ENCODE peak calls at places on chromosomes 11 and 22, in ten cellular contexts. W is NCI-H1092 treated with DMSO at 0.1 percent for 48 hours; J is T-cell; P is NCI-H510A treated with DMSO at 0.1 percent for 48 hours; F is sigmoid colon; X is NCI-H1436; C is stimulated activated CD8-positive, alpha-beta memory T cell treated with anti-CD3 and anti-CD28 coated beads, Interleukin-7, amount 100 ng/mL, for 1 hour; B is fibroblast of mammary gland; O is PC-3; E is NCI-H524. G is an unnamed sample.

GRCh38 chr11:725624-726202 is 19.7 kb downstream of the EPS8L2 start:
- DNase-seq in W (no peak), J (no peak), P (no peak), F (no peak), X (no peak), C (no peak), B (no peak), O (no peak), E (no peak), G (no peak)

GRCh38 chr11:85170184-85170583 is 457.0 kb downstream of the DLG2 start:
- DNase-seq in W (no peak), J (no peak), P (no peak), F (no peak), X (no peak), C (no peak), B (peak; percentile 40), O (peak; percentile 98), E (no peak), G (no peak)

GRCh38 chr22:49449811-49450386 is 377.8 kb downstream of the BRD1 start:
- DNase-seq in W (no peak), J (no peak), P (no peak), F (no peak), X (no peak), C (no peak), B (no peak), O (no peak), E (no peak), G (no peak)

GRCh38 chr11:85626496-85626895 is 648 bp downstream of the DLG2 start:
- DNase-seq in W (peak; percentile 22), J (no peak), P (peak; percentile 10), F (peak; percentile 69), X (no peak), C (no peak), B (no peak), O (peak; percentile 22), E (no peak), G (no peak)

GRCh38 chr22:20155330-20156041 is 4.6 kb upstream of the CCDC188 start:
- DNase-seq in W (peak; percentile 91), J (no peak), P (peak; percentile 73), F (no peak), X (peak; percentile 86), C (no peak), B (peak; percentile 61), O (no peak), E (peak; percentile 94), G (peak; percentile 90)

GRCh38 chr11:63536669-63537292 is at the start of gene PLAAT4:
- DNase-seq in W (peak; percentile 85), J (peak; percentile 12), P (no peak), F (peak; percentile 78), X (no peak), C (no peak), B (peak; percentile 64), O (peak; percentile 41), E (no peak), G (peak; percentile 58)

GRCh38 chr11:32510039-32510438 is 73.6 kb upstream of the EIF3M start:
- DNase-seq in W (no peak), J (no peak), P (no peak), F (no peak), X (no peak), C (no peak), B (no peak), O (no peak), E (no peak), G (no peak)

GRCh38 chr11:67054851-67055523 is 1.7 kb upstream of the RHOD start:
- DNase-seq in W (no peak), J (no peak), P (peak; percentile 78), F (no peak), X (peak; percentile 62), C (no peak), B (peak; percentile 61), O (peak; percentile 99), E (peak; percentile 91), G (no peak)

GRCh38 chr11:44939673-44940072 is 11.0 kb downstream of the TP53I11 start:
- DNase-seq in W (no peak), J (no peak), P (no peak), F (no peak), X (no peak), C (no peak), B (peak; percentile 38), O (no peak), E (no peak), G (no peak)

GRCh38 chr11:75277211-75277805 is 36.7 kb downstream of the TPBGL start:
- DNase-seq in W (no peak), J (no peak), P (no peak), F (peak; percentile 50), X (no peak), C (no peak), B (no peak), O (no peak), E (no peak), G (no peak)

GRCh38 chr11:128613300-128613995 is 26.1 kb upstream of the ETS1 start:
- DNase-seq in W (no peak), J (no peak), P (no peak), F (no peak), X (no peak), C (no peak), B (no peak), O (no peak), E (no peak), G (no peak)

GRCh38 chr11:131907371-131907770 is 537.0 kb downstream of the NTM start:
- DNase-seq in W (no peak), J (no peak), P (no peak), F (no peak), X (no peak), C (no peak), B (no peak), O (no peak), E (no peak), G (no peak)

GRCh38 chr11:122917311-122917710 is 34.8 kb downstream of the JHY start:
- DNase-seq in W (no peak), J (no peak), P (no peak), F (peak; percentile 80), X (no peak), C (no peak), B (peak; percentile 47), O (peak; percentile 91), E (no peak), G (peak; percentile 17)

GRCh38 chr11:34330653-34331052 is 27.2 kb downstream of the ABTB2 start:
- DNase-seq in W (peak; percentile 65), J (no peak), P (no peak), F (no peak), X (no peak), C (no peak), B (no peak), O (peak; percentile 49), E (no peak), G (no peak)

GRCh38 chr11:66082936-66083698 is 13.0 kb downstream of the PACS1 start:
- DNase-seq in W (peak; percentile 75), J (no peak), P (peak; percentile 76), F (no peak), X (peak; percentile 57), C (no peak), B (peak; percentile 27), O (peak; percentile 50), E (peak; percentile 37), G (no peak)

GRCh38 chr11:75263944-75264349 is 23.4 kb downstream of the TPBGL start:
- DNase-seq in W (no peak), J (no peak), P (no peak), F (peak; percentile 70), X (no peak), C (no peak), B (no peak), O (peak; percentile 38), E (no peak), G (no peak)

GRCh38 chr11:9053631-9054030 is 37.8 kb downstream of the SCUBE2 start:
- DNase-seq in W (no peak), J (no peak), P (no peak), F (no peak), X (no peak), C (no peak), B (peak; percentile 8), O (no peak), E (no peak), G (no peak)

GRCh38 chr22:36365020-36365411 is 22.8 kb downstream of the MYH9 start:
- DNase-seq in W (no peak), J (peak; percentile 91), P (peak; percentile 10), F (peak; percentile 90), X (no peak), C (peak; percentile 65), B (peak; percentile 100), O (peak; percentile 89), E (no peak), G (no peak)

GRCh38 chr11:123111465-123111864 is 49.5 kb upstream of the HSPA8 start:
- DNase-seq in W (peak; percentile 85), J (no peak), P (peak; percentile 26), F (no peak), X (peak; percentile 69), C (no peak), B (peak; percentile 63), O (peak; percentile 86), E (no peak), G (peak; percentile 78)